ENCODE peak calls at places on chromosome 10, in seven cellular contexts. D is H1, P is SK-N-SH, Y is HepG2, Z is GM12891, S is GM12878, F is K562. K is an unnamed sample.

GRCh38 chr10:119189811-119190282 is 11.2 kb upstream of the PRDX3 start:
- DNase-seq in D (no peak), P (no peak), Y (peak; percentile 71), Z (no peak), S (no peak), F (no peak), K (no peak)

GRCh38 chr10:74083304-74083703 is 67.3 kb downstream of the AP3M1 start:
- DNase-seq in D (no peak), P (no peak), Y (no peak), Z (no peak), S (no peak), F (no peak), K (no peak)

GRCh38 chr10:73190188-73190587 is 22.3 kb downstream of the FAM149B1 start:
- DNase-seq in D (no peak), P (no peak), Y (no peak), Z (no peak), S (no peak), F (no peak), K (no peak)

GRCh38 chr10:130631139-130631864 is 495.1 kb downstream of the GLRX3 start:
- DNase-seq in D (no peak), P (no peak), Y (no peak), Z (no peak), S (no peak), F (no peak), K (no peak)

GRCh38 chr10:79127151-79127961 is 58.6 kb downstream of the ZMIZ1 start:
- DNase-seq in D (no peak), P (no peak), Y (peak; percentile 92), Z (no peak), S (no peak), F (peak; percentile 73), K (no peak)

GRCh38 chr10:28715757-28716156 is 38.4 kb downstream of the BAMBI start:
- DNase-seq in D (no peak), P (no peak), Y (peak; percentile 23), Z (no peak), S (no peak), F (no peak), K (no peak)

GRCh38 chr10:133324198-133324792 is 12.4 kb downstream of the CALY start:
- DNase-seq in D (peak; percentile 72), P (peak; percentile 91), Y (peak; percentile 62), Z (peak; percentile 60), S (no peak), F (peak; percentile 66), K (no peak)

GRCh38 chr10:514137-514671 is 175.3 kb downstream of the DIP2C start:
- DNase-seq in D (no peak), P (no peak), Y (peak; percentile 70), Z (no peak), S (no peak), F (no peak), K (no peak)

GRCh38 chr10:34655286-34656170 is 159.6 kb downstream of the PARD3 start:
- DNase-seq in D (peak; percentile 74), P (peak; percentile 50), Y (peak; percentile 63), Z (no peak), S (no peak), F (peak; percentile 52), K (no peak)

GRCh38 chr10:27611861-27612450 is 107.9 kb downstream of the RAB18 start:
- DNase-seq in D (no peak), P (no peak), Y (no peak), Z (no peak), S (no peak), F (no peak), K (no peak)

GRCh38 chr10:7577206-7577978 is 89.4 kb downstream of the ITIH5 start:
- DNase-seq in D (no peak), P (no peak), Y (no peak), Z (no peak), S (no peak), F (no peak), K (no peak)

GRCh38 chr10:91816986-91817385 is 18.8 kb downstream of the TNKS2 start:
- DNase-seq in D (no peak), P (no peak), Y (no peak), Z (no peak), S (no peak), F (no peak), K (no peak)

GRCh38 chr10:95742529-95742884 is 13.5 kb upstream of the ENTPD1 start:
- DNase-seq in D (no peak), P (no peak), Y (peak; percentile 87), Z (no peak), S (no peak), F (no peak), K (no peak)

GRCh38 chr10:130137077-130137448 is 872 bp downstream of the GLRX3 start:
- DNase-seq in D (no peak), P (peak; percentile 30), Y (peak; percentile 29), Z (no peak), S (no peak), F (no peak), K (no peak)

GRCh38 chr10:110431659-110432058 is 66.0 kb upstream of the DUSP5 start:
- DNase-seq in D (no peak), P (no peak), Y (no peak), Z (no peak), S (no peak), F (no peak), K (no peak)

GRCh38 chr10:77817541-77817940 is 109.0 kb downstream of the DLG5 start:
- DNase-seq in D (no peak), P (no peak), Y (no peak), Z (no peak), S (no peak), F (no peak), K (no peak)

DNA sequence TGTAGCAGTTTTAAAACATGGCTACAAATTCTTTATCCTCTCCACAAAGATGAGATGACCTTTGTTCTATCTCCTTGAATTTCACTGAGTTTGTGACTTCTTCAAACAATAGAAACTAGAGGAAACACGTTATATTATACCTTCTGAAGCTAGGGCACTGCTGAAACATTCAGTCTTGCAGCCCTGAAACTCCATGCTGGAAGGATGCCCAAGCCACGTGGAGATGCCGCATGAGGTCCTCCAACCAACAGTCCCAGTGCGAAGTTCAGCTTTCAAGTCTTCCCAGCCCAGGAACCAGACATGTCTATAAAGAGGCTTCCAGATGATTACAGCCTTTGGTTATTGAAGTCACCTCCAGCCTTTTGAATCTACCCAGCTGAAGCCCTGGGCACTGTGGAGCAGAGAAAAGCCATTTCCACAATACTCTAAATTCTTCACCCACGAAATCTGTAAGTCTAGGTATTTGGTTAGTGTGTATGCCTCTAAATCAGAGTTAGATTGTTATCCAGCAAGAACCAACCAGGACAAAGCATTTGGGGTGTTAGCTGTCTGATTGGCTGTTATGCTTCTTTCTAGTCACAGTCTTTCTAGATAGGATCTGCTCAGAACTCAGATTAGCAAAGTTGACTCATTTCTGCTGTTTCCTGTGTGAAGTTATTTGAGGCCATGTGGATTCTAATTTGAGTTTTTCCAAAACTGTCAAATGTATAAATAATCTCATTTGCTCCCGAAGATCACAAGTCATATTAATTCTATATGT is 186.5 kb upstream of the TMEM72 start:
- DNase-seq in D (no peak), P (no peak), Y (no peak), Z (no peak), S (peak; percentile 17), F (no peak), K (no peak)
- TF ChIP-seq TAF1 in D (no peak), P (no peak), Y (no peak), Z (no peak), S (no peak), F (no peak), K (no peak)

DNA sequence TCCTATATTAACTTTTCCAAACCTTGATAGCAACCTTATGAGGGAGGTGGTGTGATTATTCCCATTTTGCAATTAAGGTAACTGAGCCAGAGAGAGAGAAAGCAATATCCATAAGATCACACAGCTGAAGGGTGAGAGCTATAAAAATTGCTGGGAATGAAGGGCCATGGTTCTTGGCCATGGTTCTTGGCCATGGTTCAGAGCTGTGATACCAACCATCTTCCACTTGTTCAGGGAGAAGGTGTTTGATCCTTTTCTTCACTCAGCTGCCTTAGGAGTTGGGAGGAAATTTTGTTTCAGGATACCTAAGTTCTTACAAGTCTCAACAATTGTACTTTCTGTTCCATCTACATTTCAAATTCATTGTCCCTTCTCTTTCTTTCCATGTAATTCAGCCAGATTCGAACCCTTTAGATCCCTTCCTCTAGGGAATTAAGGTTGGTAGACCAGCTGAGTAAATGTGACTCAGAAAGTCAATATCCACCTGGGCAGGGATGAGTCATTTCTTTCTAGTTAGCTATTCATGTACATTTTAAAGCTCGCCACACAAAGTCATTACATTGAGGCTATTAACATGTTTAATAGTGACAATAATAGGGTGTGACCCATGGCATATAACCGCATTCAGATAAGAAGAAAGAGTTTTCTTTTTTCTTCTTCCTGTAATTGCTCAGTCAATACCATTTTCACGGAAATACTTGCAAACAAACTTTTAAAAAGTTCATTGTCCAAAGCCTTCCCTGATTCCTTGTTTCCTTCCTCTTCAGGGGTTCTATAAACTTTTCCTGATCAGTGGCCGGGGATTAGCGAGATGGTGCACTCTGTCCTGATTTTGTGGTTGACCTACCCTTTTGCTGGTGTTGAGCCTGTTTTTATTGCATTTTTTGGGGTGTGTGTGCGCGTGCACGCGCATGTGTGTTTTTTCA is 143.4 kb downstream of the TCF7L2 start:
- DNase-seq in D (no peak), P (no peak), Y (peak; percentile 88), Z (no peak), S (peak; percentile 8), F (no peak), K (no peak)
- TF ChIP-seq POLR2AphosphoS5 in D (no peak), P (no peak), Y (no peak), Z (no peak), S (no peak), F (no peak), K (no peak)

GRCh38 chr10:86936661-86937501 is 20.5 kb downstream of the MMRN2 start:
- DNase-seq in D (no peak), P (no peak), Y (no peak), Z (no peak), S (no peak), F (no peak), K (no peak)
- TF ChIP-seq TAF1 in D (no peak), P (no peak), Y (no peak), Z (no peak), S (no peak), F (no peak), K (no peak)

GRCh38 chr10:102775201-102775972 is 31.6 kb downstream of the WBP1L start:
- DNase-seq in D (no peak), P (no peak), Y (peak; percentile 28), Z (no peak), S (no peak), F (no peak), K (no peak)
- TF ChIP-seq POLR2AphosphoS5 in D (no peak), P (no peak), Y (no peak), Z (no peak), S (no peak), F (no peak), K (no peak)